ENCODE peak calls at places on chromosomes 11 and 22, in seven cellular contexts. One of them, this sample, is unnamed.

GRCh38 chr22:40040927-40041326 is 46.2 kb downstream of the FAM83F start:
- DNase-seq in HFF-Myc: no peak
- DNase-seq in colonic mucosa: no peak
- DNase-seq in vagina: no peak
- DNase-seq in ovary: no peak
- DNase-seq in A549: no peak
- DNase-seq in thoracic aorta: no peak
- DNase-seq in this sample: no peak

GRCh38 chr22:26568207-26568706 is 21.7 kb downstream of the TPST2 start:
- DNase-seq in ovary: no peak
- DNase-seq in vagina: no peak
- DNase-seq in A549: no peak
- DNase-seq in HFF-Myc: no peak
- DNase-seq in colonic mucosa: no peak
- DNase-seq in thoracic aorta: no peak
- DNase-seq in this sample: no peak

GRCh38 chr22:19875531-19876313 is 21.0 kb upstream of the GNB1L start:
- DNase-seq in A549: no peak
- DNase-seq in vagina: no peak
- DNase-seq in HFF-Myc: no peak
- DNase-seq in ovary: peak; percentile 28
- DNase-seq in colonic mucosa: peak; percentile 22
- DNase-seq in thoracic aorta: no peak
- DNase-seq in this sample: no peak

GRCh38 chr11:12075822-12076821 is 34.3 kb upstream of the MICAL2 start:
- DNase-seq in vagina: peak; percentile 94
- DNase-seq in ovary: no peak
- DNase-seq in HFF-Myc: peak; percentile 87
- DNase-seq in A549: peak; percentile 97
- DNase-seq in colonic mucosa: no peak
- DNase-seq in thoracic aorta: peak; percentile 61
- DNase-seq in this sample: peak; percentile 98

GRCh38 chr11:107756553-107756952 is 44.7 kb upstream of the SLN start:
- DNase-seq in colonic mucosa: no peak
- DNase-seq in ovary: no peak
- DNase-seq in vagina: no peak
- DNase-seq in thoracic aorta: no peak
- DNase-seq in A549: no peak
- DNase-seq in HFF-Myc: no peak
- DNase-seq in this sample: no peak

GRCh38 chr11:10072142-10072541 is 221.9 kb downstream of the SBF2 start:
- DNase-seq in HFF-Myc: no peak
- DNase-seq in colonic mucosa: no peak
- DNase-seq in thoracic aorta: no peak
- DNase-seq in A549: no peak
- DNase-seq in ovary: no peak
- DNase-seq in vagina: no peak
- DNase-seq in this sample: no peak

GRCh38 chr11:77141034-77141433 is 13.0 kb downstream of the MYO7A start:
- DNase-seq in vagina: no peak
- DNase-seq in ovary: no peak
- DNase-seq in HFF-Myc: no peak
- DNase-seq in A549: peak; percentile 41
- DNase-seq in thoracic aorta: no peak
- DNase-seq in colonic mucosa: no peak
- DNase-seq in this sample: peak; percentile 73

GRCh38 chr11:9758676-9759518 is 95.0 kb downstream of the SWAP70 start:
- DNase-seq in HFF-Myc: peak; percentile 35
- DNase-seq in colonic mucosa: peak; percentile 83
- DNase-seq in thoracic aorta: peak; percentile 23
- DNase-seq in vagina: no peak
- DNase-seq in A549: peak; percentile 77
- DNase-seq in ovary: peak; percentile 79
- DNase-seq in this sample: peak; percentile 86

GRCh38 chr11:43969543-43969942 is 27.1 kb downstream of the C11orf96 start:
- DNase-seq in vagina: peak; percentile 52
- DNase-seq in colonic mucosa: no peak
- DNase-seq in HFF-Myc: no peak
- DNase-seq in thoracic aorta: no peak
- DNase-seq in A549: no peak
- DNase-seq in ovary: no peak
- DNase-seq in this sample: peak; percentile 35

GRCh38 chr11:126468102-126468521 is 112.6 kb downstream of the ST3GAL4 start:
- DNase-seq in HFF-Myc: no peak
- DNase-seq in vagina: no peak
- DNase-seq in A549: no peak
- DNase-seq in colonic mucosa: no peak
- DNase-seq in ovary: no peak
- DNase-seq in thoracic aorta: no peak
- DNase-seq in this sample: no peak

GRCh38 chr11:117185739-117186430 is 7.3 kb downstream of the SIDT2 start:
- DNase-seq in thoracic aorta: no peak
- DNase-seq in HFF-Myc: no peak
- DNase-seq in vagina: no peak
- DNase-seq in A549: no peak
- DNase-seq in ovary: no peak
- DNase-seq in colonic mucosa: no peak
- DNase-seq in this sample: no peak

GRCh38 chr11:134052988-134053945 is 15.6 kb upstream of the JAM3 start:
- DNase-seq in HFF-Myc: no peak
- DNase-seq in vagina: peak; percentile 56
- DNase-seq in colonic mucosa: no peak
- DNase-seq in thoracic aorta: no peak
- DNase-seq in ovary: no peak
- DNase-seq in A549: no peak
- DNase-seq in this sample: no peak

GRCh38 chr11:117840881-117841581 is 16.5 kb upstream of the FXYD2 start:
- DNase-seq in colonic mucosa: no peak
- DNase-seq in ovary: no peak
- DNase-seq in HFF-Myc: no peak
- DNase-seq in A549: no peak
- DNase-seq in thoracic aorta: no peak
- DNase-seq in vagina: peak; percentile 77
- DNase-seq in this sample: no peak

GRCh38 chr11:3995949-3996554 is 98.5 kb upstream of the RRM1 start:
- DNase-seq in ovary: no peak
- DNase-seq in colonic mucosa: no peak
- DNase-seq in thoracic aorta: no peak
- DNase-seq in vagina: no peak
- DNase-seq in HFF-Myc: no peak
- DNase-seq in A549: no peak
- DNase-seq in this sample: peak; percentile 77

GRCh38 chr11:95686265-95686664 is 103.3 kb downstream of the FAM76B start:
- DNase-seq in A549: no peak
- DNase-seq in HFF-Myc: no peak
- DNase-seq in colonic mucosa: no peak
- DNase-seq in ovary: no peak
- DNase-seq in vagina: no peak
- DNase-seq in thoracic aorta: no peak
- DNase-seq in this sample: no peak

GRCh38 chr11:61891331-61892084 is at the start of gene FADS3:
- DNase-seq in A549: peak; percentile 74
- DNase-seq in HFF-Myc: no peak
- DNase-seq in thoracic aorta: peak; percentile 33
- DNase-seq in colonic mucosa: peak; percentile 91
- DNase-seq in vagina: no peak
- DNase-seq in ovary: peak; percentile 87
- DNase-seq in this sample: peak; percentile 94
- TF ChIP-seq CTCF in A549: no peak
- TF ChIP-seq CTCF in HFF-Myc: no peak
- TF ChIP-seq CTCF in thoracic aorta: no peak
- TF ChIP-seq CTCF in colonic mucosa: no peak
- TF ChIP-seq CTCF in vagina: no peak
- TF ChIP-seq CTCF in ovary: no peak
- TF ChIP-seq CTCF in this sample: no peak

GRCh38 chr11:17411418-17411817 is 23.0 kb upstream of the KCNJ11 start:
- DNase-seq in A549: no peak
- DNase-seq in thoracic aorta: no peak
- DNase-seq in colonic mucosa: no peak
- DNase-seq in ovary: no peak
- DNase-seq in vagina: no peak
- DNase-seq in HFF-Myc: no peak
- DNase-seq in this sample: no peak
- H3K4me3 ChIP-seq in A549: no peak overlapping the region
- H3K4me3 ChIP-seq in thoracic aorta: no peak overlapping the region
- H3K4me3 ChIP-seq in colonic mucosa: no peak overlapping the region
- H3K4me3 ChIP-seq in ovary: no peak overlapping the region
- H3K4me3 ChIP-seq in vagina: no peak overlapping the region
- H3K4me3 ChIP-seq in HFF-Myc: no peak overlapping the region
- H3K4me3 ChIP-seq in this sample: no peak overlapping the region

GRCh38 chr22:35642305-35642741 is 5.9 kb upstream of the APOL6 start:
- DNase-seq in colonic mucosa: peak; percentile 48
- DNase-seq in HFF-Myc: no peak
- DNase-seq in vagina: no peak
- DNase-seq in ovary: peak; percentile 69
- DNase-seq in A549: no peak
- DNase-seq in thoracic aorta: no peak
- DNase-seq in this sample: no peak
- TF ChIP-seq CTCF in colonic mucosa: no peak
- TF ChIP-seq CTCF in HFF-Myc: no peak
- TF ChIP-seq CTCF in vagina: no peak
- TF ChIP-seq CTCF in ovary: no peak
- TF ChIP-seq CTCF in A549: no peak
- TF ChIP-seq CTCF in thoracic aorta: no peak
- TF ChIP-seq CTCF in this sample: no peak

GRCh38 chr22:49086181-49086580 is 741.5 kb downstream of the BRD1 start:
- DNase-seq in A549: no peak
- DNase-seq in vagina: no peak
- DNase-seq in HFF-Myc: no peak
- DNase-seq in thoracic aorta: no peak
- DNase-seq in colonic mucosa: no peak
- DNase-seq in ovary: no peak
- DNase-seq in this sample: no peak

GRCh38 chr22:49087163-49087562 is 740.5 kb downstream of the BRD1 start:
- DNase-seq in A549: no peak
- DNase-seq in colonic mucosa: no peak
- DNase-seq in HFF-Myc: no peak
- DNase-seq in thoracic aorta: no peak
- DNase-seq in ovary: no peak
- DNase-seq in vagina: no peak
- DNase-seq in this sample: no peak

GRCh38 chr22:49087716-49088660 is 739.7 kb downstream of the BRD1 start:
- DNase-seq in HFF-Myc: no peak
- DNase-seq in vagina: no peak
- DNase-seq in thoracic aorta: no peak
- DNase-seq in A549: no peak
- DNase-seq in colonic mucosa: no peak
- DNase-seq in ovary: no peak
- DNase-seq in this sample: no peak

GRCh38 chr22:49088801-49089791 is 738.6 kb downstream of the BRD1 start:
- DNase-seq in thoracic aorta: no peak
- DNase-seq in HFF-Myc: no peak
- DNase-seq in vagina: no peak
- DNase-seq in ovary: no peak
- DNase-seq in colonic mucosa: no peak
- DNase-seq in A549: no peak
- DNase-seq in this sample: no peak

GRCh38 chr22:49086606-49087157 is 741.0 kb downstream of the BRD1 start:
- DNase-seq in colonic mucosa: no peak
- DNase-seq in HFF-Myc: no peak
- DNase-seq in A549: no peak
- DNase-seq in ovary: no peak
- DNase-seq in thoracic aorta: no peak
- DNase-seq in vagina: no peak
- DNase-seq in this sample: no peak
- H3K4me3 ChIP-seq in colonic mucosa: no peak overlapping the region
- H3K4me3 ChIP-seq in HFF-Myc: no peak overlapping the region
- H3K4me3 ChIP-seq in A549: no peak overlapping the region
- H3K4me3 ChIP-seq in ovary: no peak overlapping the region
- H3K4me3 ChIP-seq in thoracic aorta: no peak overlapping the region
- H3K4me3 ChIP-seq in vagina: no peak overlapping the region
- H3K4me3 ChIP-seq in this sample: no peak overlapping the region

GRCh38 chr22:29509815-29510214 is 29.8 kb downstream of the NEFH start:
- DNase-seq in colonic mucosa: no peak
- DNase-seq in vagina: no peak
- DNase-seq in thoracic aorta: no peak
- DNase-seq in HFF-Myc: no peak
- DNase-seq in A549: no peak
- DNase-seq in ovary: no peak
- DNase-seq in this sample: no peak

GRCh38 chr22:29512031-29512430 is 32.0 kb downstream of the NEFH start:
- DNase-seq in HFF-Myc: no peak
- DNase-seq in ovary: no peak
- DNase-seq in colonic mucosa: no peak
- DNase-seq in A549: no peak
- DNase-seq in thoracic aorta: no peak
- DNase-seq in vagina: no peak
- DNase-seq in this sample: no peak

GRCh38 chr22:29511126-29511854 is 31.3 kb downstream of the NEFH start:
- DNase-seq in ovary: no peak
- DNase-seq in HFF-Myc: no peak
- DNase-seq in colonic mucosa: no peak
- DNase-seq in A549: no peak
- DNase-seq in thoracic aorta: no peak
- DNase-seq in vagina: no peak
- DNase-seq in this sample: no peak

GRCh38 chr22:29509298-29509697 is 29.3 kb downstream of the NEFH start:
- DNase-seq in HFF-Myc: no peak
- DNase-seq in A549: no peak
- DNase-seq in colonic mucosa: no peak
- DNase-seq in thoracic aorta: no peak
- DNase-seq in vagina: no peak
- DNase-seq in ovary: no peak
- DNase-seq in this sample: no peak

DNA sequence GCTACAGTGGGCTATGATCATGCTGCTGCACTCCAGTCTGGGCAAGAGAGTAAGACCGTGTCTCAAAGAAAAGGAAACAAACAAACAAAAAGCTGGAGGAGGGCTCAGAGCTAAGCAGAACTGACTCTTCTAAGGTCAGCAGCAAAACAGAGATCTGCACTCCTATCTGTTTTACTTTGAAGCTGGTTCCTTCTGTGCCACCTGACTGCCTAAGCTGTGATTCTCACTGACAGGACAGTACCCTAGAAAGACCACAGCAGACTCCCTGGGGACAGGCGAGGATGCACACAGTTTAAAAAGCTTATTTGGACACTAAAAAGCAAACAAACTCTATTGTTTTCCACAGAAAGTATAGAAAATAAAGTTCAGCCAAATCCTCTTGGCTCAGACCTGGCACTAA is 30.5 kb downstream of the NEFH start:
- DNase-seq in HFF-Myc: no peak
- DNase-seq in A549: no peak
- DNase-seq in colonic mucosa: no peak
- DNase-seq in ovary: no peak
- DNase-seq in vagina: no peak
- DNase-seq in thoracic aorta: no peak
- DNase-seq in this sample: no peak
- TF ChIP-seq CTCF in HFF-Myc: no peak
- TF ChIP-seq CTCF in A549: no peak
- TF ChIP-seq CTCF in colonic mucosa: no peak
- TF ChIP-seq CTCF in ovary: no peak
- TF ChIP-seq CTCF in vagina: no peak
- TF ChIP-seq CTCF in thoracic aorta: no peak
- TF ChIP-seq CTCF in this sample: no peak